ENCODE peak calls at places on chromosome 13, in ten cellular contexts. V is Kasumi-1; H is stimulated activated effector memory CD8-positive, alpha-beta T cell treated with anti-CD3 and anti-CD28 coated beads, Interleukin-12 subunit alpha, Interleukin-12 subunit beta, amount 100 ng/mL, for 72 hours; K is NCI-H146; L is heart right ventricle; G is effector CD4-positive, alpha-beta T cell; Y is cardiac muscle cell; U is retina; I is stimulated activated CD8-positive, alpha-beta memory T cell treated with anti-CD3 and anti-CD28 coated beads, Interleukin-7, amount 100 ng/mL, for 1 hour; J is stimulated activated CD4-positive, alpha-beta T cell treated with anti-CD3 and anti-CD28 coated beads, TNF-alpha, amount 100 ng/mL, for 48 hours. P is an unnamed sample.
A peak's percentile ranks its signal among the peaks of the same experiment; 100 is the strongest.

GRCh38 chr13:23705578-23705977 is 135.4 kb downstream of the TNFRSF19 start:
- DNase-seq in V (no peak), H (no peak), K (no peak), L (no peak), G (no peak), Y (peak; percentile 82), U (no peak), I (no peak), J (no peak), P (no peak)

GRCh38 chr13:25232937-25233515 is 54.3 kb downstream of the MTMR6 start:
- DNase-seq in V (peak; percentile 52), H (no peak), K (peak; percentile 39), L (no peak), G (no peak), Y (peak; percentile 53), U (peak; percentile 45), I (no peak), J (no peak), P (no peak)

GRCh38 chr13:20990910-20991525 is 70.4 kb downstream of the LATS2 start:
- DNase-seq in V (no peak), H (no peak), K (no peak), L (no peak), G (no peak), Y (no peak), U (no peak), I (no peak), J (no peak), P (no peak)

GRCh38 chr13:49308104-49308875 is 60.6 kb downstream of the CDADC1 start:
- DNase-seq in V (no peak), H (no peak), K (peak; percentile 21), L (peak; percentile 71), G (no peak), Y (peak; percentile 81), U (no peak), I (no peak), J (no peak), P (peak; percentile 86)

GRCh38 chr13:41587490-41587889 is 130.1 kb downstream of the RGCC start:
- DNase-seq in V (no peak), H (no peak), K (no peak), L (no peak), G (peak; percentile 5), Y (no peak), U (no peak), I (peak; percentile 7), J (no peak), P (no peak)

GRCh38 chr13:33893559-33893958 is 75.6 kb downstream of the RFC3 start:
- DNase-seq in V (no peak), H (no peak), K (no peak), L (no peak), G (no peak), Y (no peak), U (no peak), I (no peak), J (no peak), P (no peak)

GRCh38 chr13:112247471-112248405 is 128.4 kb upstream of the SPACA7 start:
- DNase-seq in V (no peak), H (no peak), K (no peak), L (no peak), G (no peak), Y (no peak), U (no peak), I (no peak), J (no peak), P (no peak)

GRCh38 chr13:39401091-39401647 is 201.8 kb downstream of the LHFPL6 start:
- DNase-seq in V (no peak), H (no peak), K (peak; percentile 74), L (no peak), G (no peak), Y (no peak), U (no peak), I (no peak), J (no peak), P (no peak)